ENCODE peak calls at places on chromosome 4, in four cellular contexts. Y is RWPE1, W is A172, T is cardiac muscle cell. G is an unnamed sample.

GRCh38 chr4:86924805-86925204 is 10.0 kb upstream of the AFF1 start:
- DNase-seq in Y (no peak), W (peak), T (peak), G (peak)

GRCh38 chr4:2341911-2342652 is 76.4 kb downstream of the ZFYVE28 start:
- DNase-seq in Y (no peak), W (no peak), T (no peak), G (no peak)

GRCh38 chr4:97770222-97770621 is 373.1 kb downstream of the STPG2 start:
- DNase-seq in Y (no peak), W (no peak), T (peak), G (no peak)

GRCh38 chr4:85873566-85873965 is 398.6 kb downstream of the ARHGAP24 start:
- DNase-seq in Y (no peak), W (no peak), T (no peak), G (no peak)

GRCh38 chr4:83658806-83659205 is 122.9 kb downstream of the GPAT3 start:
- DNase-seq in Y (no peak), W (no peak), T (no peak), G (no peak)

GRCh38 chr4:123997736-123998449 is 601.3 kb downstream of the SPRY1 start:
- DNase-seq in Y (no peak), W (no peak), T (no peak), G (no peak)

GRCh38 chr4:152591361-152591760 is 55.5 kb upstream of the FBXW7 start:
- DNase-seq in Y (no peak), W (no peak), T (peak), G (no peak)

GRCh38 chr4:176964116-176964691 is 171.5 kb upstream of the VEGFC start:
- DNase-seq in Y (no peak), W (peak), T (no peak), G (peak)

GRCh38 chr4:80336582-80336981 is 1.1 kb downstream of the CFAP299 start:
- DNase-seq in Y (peak), W (no peak), T (peak), G (peak)

GRCh38 chr4:121728798-121729226 is 32.0 kb upstream of the ANXA5 start:
- DNase-seq in Y (peak), W (peak), T (peak), G (peak)

GRCh38 chr4:10107111-10108091 is 9.2 kb downstream of the WDR1 start:
- DNase-seq in Y (peak), W (peak), T (peak), G (no peak)

GRCh38 chr4:128844931-128845330 is 35.4 kb downstream of the JADE1 start:
- DNase-seq in Y (no peak), W (no peak), T (no peak), G (no peak)

GRCh38 chr4:8688908-8689445 is 96.4 kb downstream of the CPZ start:
- DNase-seq in Y (no peak), W (no peak), T (no peak), G (no peak)

GRCh38 chr4:47598320-47598719 is 113.2 kb downstream of the ATP10D start:
- DNase-seq in Y (peak), W (no peak), T (peak), G (no peak)

G was measured in ACHN.